ENCODE peak calls at places on chromosomes 7 and 10, in four cellular contexts. One of them, this sample, is unnamed. For H3K4me1, the result is how much of the 10 kb centered on the place peaks cover.

GRCh38 chr10:50501899-50502556 is 121.7 kb downstream of the SGMS1 start:
- DNase-seq in ovary: no peak
- DNase-seq in HepG2: peak
- DNase-seq in A549: peak
- DNase-seq in this sample: no peak

GRCh38 chr7:103762361-103762760 is 227.1 kb downstream of the RELN start:
- DNase-seq in ovary: no peak
- DNase-seq in HepG2: no peak
- DNase-seq in A549: no peak
- DNase-seq in this sample: no peak

GRCh38 chr7:107017965-107018714 is 26.4 kb upstream of the PRKAR2B start:
- DNase-seq in ovary: no peak
- DNase-seq in HepG2: no peak
- DNase-seq in A549: no peak
- DNase-seq in this sample: no peak

GRCh38 chr7:66896441-66896840 is 24.6 kb upstream of the TMEM248 start:
- DNase-seq in ovary: no peak
- DNase-seq in HepG2: no peak
- DNase-seq in A549: no peak
- DNase-seq in this sample: peak

GRCh38 chr7:90708841-90709317 is 112.8 kb downstream of the CDK14 start:
- DNase-seq in ovary: no peak
- DNase-seq in HepG2: peak
- DNase-seq in A549: peak
- DNase-seq in this sample: no peak

GRCh38 chr10:132539431-132539839 is 1.8 kb downstream of the INPP5A start:
- DNase-seq in ovary: no peak
- DNase-seq in HepG2: no peak
- DNase-seq in A549: no peak
- DNase-seq in this sample: peak

GRCh38 chr7:72805526-72806494 is 22.2 kb downstream of the TYW1B start:
- DNase-seq in ovary: no peak
- DNase-seq in HepG2: peak
- DNase-seq in A549: peak
- DNase-seq in this sample: no peak

GRCh38 chr7:26189000-26189539 is 11.5 kb downstream of the HNRNPA2B1 start:
- DNase-seq in ovary: no peak
- DNase-seq in HepG2: no peak
- DNase-seq in A549: no peak
- DNase-seq in this sample: no peak

GRCh38 chr7:29442146-29442545 is 121.5 kb upstream of the PRR15 start:
- DNase-seq in ovary: no peak
- DNase-seq in HepG2: no peak
- DNase-seq in A549: no peak
- DNase-seq in this sample: no peak

GRCh38 chr10:8543361-8544056 is 489.0 kb downstream of the GATA3 start:
- DNase-seq in ovary: no peak
- DNase-seq in HepG2: no peak
- DNase-seq in A549: peak
- DNase-seq in this sample: no peak

GRCh38 chr7:36972140-36972518 is 247.8 kb upstream of the AOAH start:
- DNase-seq in ovary: no peak
- DNase-seq in HepG2: peak
- DNase-seq in A549: no peak
- DNase-seq in this sample: no peak

GRCh38 chr7:84446991-84447480 is 252.4 kb upstream of the SEMA3A start:
- DNase-seq in ovary: no peak
- DNase-seq in HepG2: no peak
- DNase-seq in A549: no peak
- DNase-seq in this sample: no peak

GRCh38 chr10:119250641-119251314 is 43.4 kb downstream of the GRK5 start:
- DNase-seq in ovary: no peak
- DNase-seq in HepG2: no peak
- DNase-seq in A549: peak
- DNase-seq in this sample: no peak

GRCh38 chr10:20614911-20615310 is 282.2 kb downstream of the NEBL start:
- DNase-seq in ovary: no peak
- DNase-seq in HepG2: no peak
- DNase-seq in A549: no peak
- DNase-seq in this sample: no peak

GRCh38 chr10:78911533-78912340 is 157.0 kb upstream of the ZMIZ1 start:
- DNase-seq in ovary: no peak
- DNase-seq in HepG2: no peak
- DNase-seq in A549: no peak
- DNase-seq in this sample: peak

GRCh38 chr10:7955446-7955845 is 99.0 kb upstream of the GATA3 start:
- DNase-seq in ovary: no peak
- DNase-seq in HepG2: no peak
- DNase-seq in A549: no peak
- DNase-seq in this sample: no peak

GRCh38 chr7:138009350-138009653 is 7.4 kb upstream of the CREB3L2 start:
- DNase-seq in ovary: no peak
- DNase-seq in HepG2: no peak
- DNase-seq in A549: no peak
- DNase-seq in this sample: no peak

GRCh38 chr7:157457355-157458253 is 120.8 kb downstream of the DNAJB6 start:
- DNase-seq in ovary: no peak
- DNase-seq in HepG2: no peak
- DNase-seq in A549: no peak
- DNase-seq in this sample: no peak

GRCh38 chr7:33339074-33339805 is 209.9 kb downstream of the BBS9 start:
- DNase-seq in ovary: no peak
- DNase-seq in HepG2: no peak
- DNase-seq in A549: no peak
- DNase-seq in this sample: no peak

GRCh38 chr10:82377608-82378007 is 502.6 kb downstream of the NRG3 start:
- DNase-seq in ovary: no peak
- DNase-seq in HepG2: no peak
- DNase-seq in A549: peak
- DNase-seq in this sample: no peak

GRCh38 chr10:6491841-6492609 is 88.1 kb downstream of the PRKCQ start:
- DNase-seq in ovary: no peak
- DNase-seq in HepG2: no peak
- DNase-seq in A549: no peak
- DNase-seq in this sample: no peak

GRCh38 chr7:36784991-36785940 is 61.0 kb upstream of the AOAH start:
- DNase-seq in ovary: no peak
- DNase-seq in HepG2: no peak
- DNase-seq in A549: no peak
- DNase-seq in this sample: peak

GRCh38 chr10:72239409-72239808 is 23.3 kb upstream of the ASCC1 start:
- DNase-seq in ovary: no peak
- DNase-seq in HepG2: no peak
- DNase-seq in A549: no peak
- DNase-seq in this sample: no peak
- H3K4me1 ChIP-seq in ovary: under half
- H3K4me1 ChIP-seq in HepG2: under half
- H3K4me1 ChIP-seq in A549: under half
- H3K4me1 ChIP-seq in this sample: under half

GRCh38 chr10:3784510-3785250 is at the start of gene KLF6:
- DNase-seq in ovary: peak
- DNase-seq in HepG2: no peak
- DNase-seq in A549: peak
- DNase-seq in this sample: peak

GRCh38 chr10:3782456-3783312 is 2.3 kb downstream of the KLF6 start:
- DNase-seq in ovary: peak
- DNase-seq in HepG2: peak
- DNase-seq in A549: peak
- DNase-seq in this sample: peak

GRCh38 chr10:3783721-3784432 is 1.1 kb downstream of the KLF6 start:
- DNase-seq in ovary: peak
- DNase-seq in HepG2: peak
- DNase-seq in A549: peak
- DNase-seq in this sample: peak

GRCh38 chr10:3782099-3782455 is 2.9 kb downstream of the KLF6 start:
- DNase-seq in ovary: peak
- DNase-seq in HepG2: no peak
- DNase-seq in A549: no peak
- DNase-seq in this sample: no peak

DNA sequence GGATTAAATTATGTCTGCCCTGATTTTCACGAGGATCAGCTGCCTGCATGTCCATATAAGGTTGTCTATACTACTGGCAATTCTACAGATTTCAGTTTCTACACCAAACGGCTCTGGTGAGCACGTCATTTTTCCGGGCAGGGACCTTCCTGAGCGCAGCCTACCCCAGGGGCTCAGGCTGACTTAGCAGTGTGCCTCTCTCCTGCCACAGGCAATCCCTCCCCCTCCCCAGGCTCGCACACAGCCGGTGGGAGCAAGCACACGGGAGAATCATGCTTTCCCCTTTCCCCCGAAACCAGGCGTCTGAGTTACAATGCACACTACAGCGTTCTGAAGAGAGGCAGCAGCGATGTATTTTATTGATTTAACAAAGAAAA is 1.7 kb downstream of the KLF6 start:
- DNase-seq in ovary: peak
- DNase-seq in HepG2: no peak
- DNase-seq in A549: peak
- DNase-seq in this sample: peak
- TF ChIP-seq POLR2A in ovary: peak
- TF ChIP-seq POLR2A in HepG2: no peak
- TF ChIP-seq POLR2A in A549: no peak
- TF ChIP-seq POLR2A in this sample: peak

DNA sequence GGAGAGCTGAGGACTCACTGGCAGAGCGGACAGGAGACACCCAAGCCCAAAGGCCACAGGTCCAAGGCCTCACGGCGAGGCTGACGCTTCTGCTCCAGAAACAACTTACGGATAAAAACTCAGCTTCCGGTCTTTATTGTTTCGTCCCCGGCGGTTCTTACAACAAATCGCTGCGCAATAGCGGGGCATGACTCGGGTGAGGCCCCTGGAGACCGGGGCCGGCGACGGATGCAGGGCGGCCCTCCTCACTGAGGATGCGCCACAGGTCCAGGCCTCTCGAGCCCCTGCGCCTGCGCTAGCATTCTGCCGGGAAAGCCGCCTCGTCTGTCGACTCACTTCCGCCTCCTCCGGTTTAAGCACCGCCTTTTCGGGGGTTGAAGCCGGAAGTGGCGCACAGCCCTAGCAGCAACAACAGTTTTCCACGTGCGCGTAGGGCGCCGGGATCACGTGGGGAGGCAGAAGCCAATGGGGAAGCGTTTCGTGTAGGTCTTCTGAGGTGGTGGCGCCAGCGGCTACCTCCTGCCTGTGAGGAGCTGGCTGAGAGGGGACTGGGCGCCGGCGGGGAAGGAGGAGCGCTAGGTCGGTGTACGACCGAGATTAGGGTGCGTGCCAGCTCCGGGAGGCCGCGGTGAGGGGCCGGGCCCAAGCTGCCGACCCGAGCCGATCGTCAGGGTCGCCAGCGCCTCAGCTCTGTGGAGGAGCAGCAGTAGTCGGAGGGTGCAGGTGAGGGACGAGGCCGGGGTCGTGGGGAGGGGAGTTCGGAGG is at the start of the genes DNAJB9 and THAP5:
- DNase-seq in ovary: peak
- DNase-seq in HepG2: peak
- DNase-seq in A549: peak
- DNase-seq in this sample: peak
- TF ChIP-seq EP300 in ovary: peak
- TF ChIP-seq EP300 in HepG2: peak
- TF ChIP-seq EP300 in A549: no peak
- TF ChIP-seq EP300 in this sample: no peak

GRCh38 chr7:74187915-74188675 is 13.9 kb downstream of the EIF4H start:
- DNase-seq in ovary: no peak
- DNase-seq in HepG2: no peak
- DNase-seq in A549: no peak
- DNase-seq in this sample: no peak
- H3K4me1 ChIP-seq in ovary: under half
- H3K4me1 ChIP-seq in HepG2: under half
- H3K4me1 ChIP-seq in A549: under half
- H3K4me1 ChIP-seq in this sample: under half

GRCh38 chr7:87217983-87218653 is 1.4 kb downstream of the TMEM243 start:
- DNase-seq in ovary: no peak
- DNase-seq in HepG2: no peak
- DNase-seq in A549: no peak
- DNase-seq in this sample: no peak

GRCh38 chr7:87220026-87220733 is 648 bp upstream of the TMEM243 start:
- DNase-seq in ovary: peak
- DNase-seq in HepG2: peak
- DNase-seq in A549: peak
- DNase-seq in this sample: peak

GRCh38 chr7:87218941-87219544 is 489 bp downstream of the TMEM243 start:
- DNase-seq in ovary: peak
- DNase-seq in HepG2: peak
- DNase-seq in A549: peak
- DNase-seq in this sample: peak

GRCh38 chr7:87220734-87221215 is 1.2 kb upstream of the TMEM243 start:
- DNase-seq in ovary: peak
- DNase-seq in HepG2: no peak
- DNase-seq in A549: peak
- DNase-seq in this sample: no peak

DNA sequence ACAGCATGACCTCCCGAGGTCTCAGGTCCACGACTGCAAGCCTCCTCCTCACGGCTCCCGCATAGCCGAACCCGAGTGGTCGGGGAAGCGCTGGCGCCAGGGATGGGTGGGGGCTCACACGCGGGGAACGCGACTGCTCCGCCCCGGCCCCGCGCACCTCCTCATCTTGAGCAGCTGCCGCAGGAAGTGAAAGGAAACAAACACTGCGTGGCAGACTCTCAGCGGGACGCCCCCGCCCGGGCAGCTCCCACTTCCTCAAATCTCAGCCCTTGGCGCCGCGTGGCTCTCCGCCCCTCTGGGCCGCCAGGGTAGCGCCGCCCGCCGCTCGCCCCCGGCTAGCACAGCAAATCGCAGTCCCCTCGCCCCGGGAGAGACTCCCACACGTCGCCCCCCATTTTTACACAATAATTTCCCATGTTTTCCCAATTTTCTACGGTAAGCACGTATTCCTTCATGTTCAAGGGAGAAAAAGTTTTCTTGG is at the start of gene TMEM243:
- DNase-seq in ovary: peak
- DNase-seq in HepG2: peak
- DNase-seq in A549: peak
- DNase-seq in this sample: peak
- TF ChIP-seq POLR2A in ovary: peak
- TF ChIP-seq POLR2A in HepG2: no peak
- TF ChIP-seq POLR2A in A549: peak
- TF ChIP-seq POLR2A in this sample: no peak

DNA sequence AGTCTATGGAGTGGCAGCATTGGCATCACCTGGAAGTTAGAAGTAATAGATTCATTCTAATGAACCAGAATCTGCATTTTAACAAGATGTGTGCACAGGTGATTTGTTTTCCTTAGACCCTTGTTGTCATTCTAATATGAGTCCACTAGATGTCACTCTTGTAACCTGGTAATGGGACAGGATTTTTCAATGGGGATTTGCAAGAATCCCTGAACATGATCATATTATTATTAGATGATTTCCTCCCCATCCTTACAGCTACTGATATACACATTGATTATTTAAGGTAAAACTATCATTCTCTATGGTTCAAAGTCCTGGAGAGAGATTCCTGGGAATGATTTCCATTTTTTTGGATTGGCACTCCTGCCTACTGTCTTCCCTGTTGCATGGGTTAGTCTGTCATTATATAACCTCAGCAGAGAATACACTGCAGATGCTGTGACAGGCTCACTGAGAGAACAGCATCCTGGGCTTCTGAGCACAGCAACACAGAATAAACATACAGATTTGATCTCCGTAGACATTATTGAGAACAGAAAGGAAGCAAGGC is 194.9 kb downstream of the SUGCT start:
- DNase-seq in ovary: no peak
- DNase-seq in HepG2: peak
- DNase-seq in A549: peak
- DNase-seq in this sample: no peak
- TF ChIP-seq EP300 in ovary: no peak
- TF ChIP-seq EP300 in HepG2: no peak
- TF ChIP-seq EP300 in A549: no peak
- TF ChIP-seq EP300 in this sample: no peak